ENCODE peak calls at places on chromosomes 13 and 19, in six cellular contexts. One of them, this sample, is unnamed.

GRCh38 chr19:19711306-19711933 is 21.5 kb downstream of the ZNF14 start:
- DNase-seq in sigmoid colon: no peak
- DNase-seq in stomach: no peak
- DNase-seq in prostate gland: no peak
- DNase-seq in HepG2: no peak
- DNase-seq in H1: no peak
- DNase-seq in this sample: no peak

GRCh38 chr19:40335855-40336700 is 12.1 kb downstream of the C19orf47 start:
- DNase-seq in stomach: no peak
- DNase-seq in sigmoid colon: no peak
- DNase-seq in HepG2: no peak
- DNase-seq in H1: no peak
- DNase-seq in prostate gland: no peak
- DNase-seq in this sample: no peak

GRCh38 chr19:14408641-14409120 is 10.5 kb downstream of the DDX39A start:
- DNase-seq in stomach: no peak
- DNase-seq in HepG2: no peak
- DNase-seq in H1: no peak
- DNase-seq in prostate gland: no peak
- DNase-seq in sigmoid colon: no peak
- DNase-seq in this sample: no peak

GRCh38 chr13:77596777-77597176 is 61.3 kb downstream of the SCEL start:
- DNase-seq in H1: no peak
- DNase-seq in sigmoid colon: no peak
- DNase-seq in HepG2: no peak
- DNase-seq in prostate gland: no peak
- DNase-seq in stomach: no peak
- DNase-seq in this sample: no peak

GRCh38 chr13:101624981-101625380 is 172.5 kb downstream of the ITGBL1 start:
- DNase-seq in sigmoid colon: no peak
- DNase-seq in stomach: no peak
- DNase-seq in prostate gland: no peak
- DNase-seq in H1: no peak
- DNase-seq in HepG2: no peak
- DNase-seq in this sample: no peak

GRCh38 chr19:14090509-14091085 is at the start of gene SAMD1:
- DNase-seq in HepG2: peak; percentile 73
- DNase-seq in prostate gland: peak; percentile 90
- DNase-seq in H1: peak; percentile 67
- DNase-seq in stomach: peak; percentile 93
- DNase-seq in sigmoid colon: peak; percentile 98
- DNase-seq in this sample: peak; percentile 93

GRCh38 chr19:6532244-6532999 is 1.6 kb downstream of the TNFSF9 start:
- DNase-seq in H1: no peak
- DNase-seq in HepG2: no peak
- DNase-seq in sigmoid colon: no peak
- DNase-seq in stomach: no peak
- DNase-seq in prostate gland: no peak
- DNase-seq in this sample: no peak

GRCh38 chr19:15464394-15465385 is at the start of gene RASAL3:
- DNase-seq in prostate gland: no peak
- DNase-seq in sigmoid colon: no peak
- DNase-seq in HepG2: no peak
- DNase-seq in H1: no peak
- DNase-seq in stomach: no peak
- DNase-seq in this sample: peak; percentile 60

GRCh38 chr13:98397221-98397620 is 179.7 kb downstream of the STK24 start:
- DNase-seq in HepG2: no peak
- DNase-seq in stomach: no peak
- DNase-seq in H1: no peak
- DNase-seq in prostate gland: no peak
- DNase-seq in sigmoid colon: no peak
- DNase-seq in this sample: no peak

GRCh38 chr19:43474487-43474886 is 9.1 kb upstream of the LYPD3 start:
- DNase-seq in H1: no peak
- DNase-seq in sigmoid colon: no peak
- DNase-seq in prostate gland: no peak
- DNase-seq in stomach: no peak
- DNase-seq in HepG2: no peak
- DNase-seq in this sample: no peak

GRCh38 chr19:31139871-31140505 is 209.2 kb downstream of the TSHZ3 start:
- DNase-seq in stomach: no peak
- DNase-seq in sigmoid colon: no peak
- DNase-seq in H1: no peak
- DNase-seq in prostate gland: no peak
- DNase-seq in HepG2: no peak
- DNase-seq in this sample: no peak

GRCh38 chr19:7216373-7216902 is 77.8 kb downstream of the INSR start:
- DNase-seq in H1: no peak
- DNase-seq in stomach: no peak
- DNase-seq in prostate gland: no peak
- DNase-seq in sigmoid colon: no peak
- DNase-seq in HepG2: no peak
- DNase-seq in this sample: no peak

GRCh38 chr13:97948041-97948440 is 5.4 kb upstream of the IPO5 start:
- DNase-seq in HepG2: no peak
- DNase-seq in prostate gland: no peak
- DNase-seq in sigmoid colon: no peak
- DNase-seq in stomach: no peak
- DNase-seq in H1: no peak
- DNase-seq in this sample: no peak

GRCh38 chr19:1279782-1280341 is 4.5 kb downstream of the FAM174C start:
- DNase-seq in sigmoid colon: peak; percentile 90
- DNase-seq in HepG2: peak; percentile 68
- DNase-seq in stomach: peak; percentile 87
- DNase-seq in H1: peak; percentile 94
- DNase-seq in prostate gland: peak; percentile 72
- DNase-seq in this sample: peak; percentile 89

GRCh38 chr13:19289180-19289579 is 107.6 kb upstream of the TUBA3C start:
- DNase-seq in sigmoid colon: no peak
- DNase-seq in stomach: no peak
- DNase-seq in prostate gland: no peak
- DNase-seq in HepG2: no peak
- DNase-seq in H1: no peak
- DNase-seq in this sample: no peak

GRCh38 chr13:43191561-43191960 is 168.2 kb downstream of the DNAJC15 start:
- DNase-seq in H1: no peak
- DNase-seq in stomach: no peak
- DNase-seq in sigmoid colon: no peak
- DNase-seq in prostate gland: no peak
- DNase-seq in HepG2: no peak
- DNase-seq in this sample: no peak

GRCh38 chr13:21537105-21537504 is 66.9 kb downstream of the MICU2 start:
- DNase-seq in stomach: no peak
- DNase-seq in prostate gland: no peak
- DNase-seq in HepG2: no peak
- DNase-seq in H1: no peak
- DNase-seq in sigmoid colon: no peak
- DNase-seq in this sample: no peak

GRCh38 chr13:20891034-20891433 is 11.5 kb downstream of the XPO4 start:
- DNase-seq in stomach: no peak
- DNase-seq in sigmoid colon: no peak
- DNase-seq in prostate gland: no peak
- DNase-seq in HepG2: no peak
- DNase-seq in H1: no peak
- DNase-seq in this sample: no peak

GRCh38 chr19:42054205-42054604 is 15.8 kb downstream of the GRIK5 start:
- DNase-seq in sigmoid colon: no peak
- DNase-seq in prostate gland: no peak
- DNase-seq in stomach: no peak
- DNase-seq in H1: no peak
- DNase-seq in HepG2: no peak
- DNase-seq in this sample: no peak

GRCh38 chr13:19817106-19817505 is 34.4 kb upstream of the PSPC1 start:
- DNase-seq in prostate gland: no peak
- DNase-seq in stomach: no peak
- DNase-seq in H1: no peak
- DNase-seq in HepG2: no peak
- DNase-seq in sigmoid colon: no peak
- DNase-seq in this sample: no peak

GRCh38 chr13:39417643-39418042 is 185.3 kb downstream of the LHFPL6 start:
- DNase-seq in HepG2: no peak
- DNase-seq in stomach: no peak
- DNase-seq in sigmoid colon: no peak
- DNase-seq in prostate gland: no peak
- DNase-seq in H1: peak; percentile 54
- DNase-seq in this sample: no peak

GRCh38 chr13:39414339-39414738 is 188.7 kb downstream of the LHFPL6 start:
- DNase-seq in H1: no peak
- DNase-seq in prostate gland: no peak
- DNase-seq in HepG2: no peak
- DNase-seq in sigmoid colon: no peak
- DNase-seq in stomach: no peak
- DNase-seq in this sample: no peak

GRCh38 chr13:39417131-39417530 is 185.9 kb downstream of the LHFPL6 start:
- DNase-seq in H1: no peak
- DNase-seq in sigmoid colon: no peak
- DNase-seq in prostate gland: no peak
- DNase-seq in HepG2: no peak
- DNase-seq in stomach: no peak
- DNase-seq in this sample: no peak

GRCh38 chr13:39415003-39415402 is 188.0 kb downstream of the LHFPL6 start:
- DNase-seq in stomach: no peak
- DNase-seq in sigmoid colon: peak; percentile 71
- DNase-seq in H1: no peak
- DNase-seq in HepG2: peak; percentile 1
- DNase-seq in prostate gland: no peak
- DNase-seq in this sample: no peak

GRCh38 chr13:39415403-39415802 is 187.6 kb downstream of the LHFPL6 start:
- DNase-seq in sigmoid colon: peak; percentile 77
- DNase-seq in prostate gland: peak; percentile 23
- DNase-seq in stomach: no peak
- DNase-seq in HepG2: no peak
- DNase-seq in H1: no peak
- DNase-seq in this sample: no peak
- TF ChIP-seq CTCF in sigmoid colon: no peak
- TF ChIP-seq CTCF in prostate gland: peak; percentile 31
- TF ChIP-seq CTCF in stomach: no peak
- TF ChIP-seq CTCF in HepG2: peak; percentile 9
- TF ChIP-seq CTCF in H1: peak; percentile 74
- TF ChIP-seq CTCF in this sample: no peak

DNA sequence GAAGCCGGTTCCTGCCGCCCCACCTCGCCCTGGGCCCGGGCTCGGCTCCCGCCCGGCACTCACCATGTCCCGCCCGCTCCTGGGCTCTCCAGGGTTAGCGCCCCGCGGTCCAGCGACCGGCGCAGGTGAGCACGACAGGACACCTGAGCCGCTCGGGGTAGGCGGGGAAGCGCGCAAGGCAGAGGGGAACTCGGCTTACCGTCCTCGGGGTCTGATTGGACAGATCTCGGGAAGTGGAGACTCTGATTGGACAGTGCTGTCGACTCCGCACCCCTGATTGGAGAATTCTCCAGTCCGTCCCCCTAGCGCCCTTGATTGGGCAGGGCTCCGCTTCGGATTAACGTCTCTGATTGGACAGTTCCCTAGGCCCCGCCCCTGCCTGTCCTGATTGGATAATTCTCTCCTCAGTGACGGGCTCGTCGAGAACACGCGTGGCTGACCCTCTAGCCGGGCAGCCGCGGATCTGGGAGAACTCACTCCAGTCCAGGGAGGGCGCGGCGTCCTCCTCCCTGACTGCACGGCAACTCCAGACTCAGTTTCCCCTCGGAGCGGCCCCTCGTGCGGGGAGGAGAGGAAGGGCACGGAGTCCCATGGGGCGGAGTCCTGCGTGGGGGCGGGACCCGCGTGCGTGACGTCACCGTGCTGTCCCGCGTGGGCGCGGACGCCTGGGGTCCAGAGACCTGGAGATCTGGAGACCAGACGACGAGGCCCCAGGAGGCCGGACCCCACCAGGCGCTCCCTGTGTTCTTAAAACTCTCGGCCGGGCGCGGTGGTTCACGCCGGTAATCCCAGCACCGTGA is at the start of gene ZNF77:
- DNase-seq in HepG2: peak; percentile 99
- DNase-seq in sigmoid colon: peak; percentile 100
- DNase-seq in stomach: peak; percentile 99
- DNase-seq in prostate gland: peak; percentile 99
- DNase-seq in H1: peak; percentile 98
- DNase-seq in this sample: peak; percentile 99
- TF ChIP-seq POLR2A in HepG2: peak; percentile 89
- TF ChIP-seq POLR2A in sigmoid colon: no peak
- TF ChIP-seq POLR2A in stomach: no peak
- TF ChIP-seq POLR2A in prostate gland: peak; percentile 47
- TF ChIP-seq POLR2A in H1: no peak
- TF ChIP-seq POLR2A in this sample: peak; percentile 75

GRCh38 chr13:110524484-110525254 is 36.9 kb downstream of the RAB20 start:
- DNase-seq in prostate gland: no peak
- DNase-seq in sigmoid colon: peak; percentile 78
- DNase-seq in H1: no peak
- DNase-seq in HepG2: no peak
- DNase-seq in stomach: peak; percentile 62
- DNase-seq in this sample: peak; percentile 88
- TF ChIP-seq POLR2AphosphoS5 in prostate gland: no peak
- TF ChIP-seq POLR2AphosphoS5 in sigmoid colon: no peak
- TF ChIP-seq POLR2AphosphoS5 in H1: no peak
- TF ChIP-seq POLR2AphosphoS5 in HepG2: no peak
- TF ChIP-seq POLR2AphosphoS5 in stomach: peak; percentile 14
- TF ChIP-seq POLR2AphosphoS5 in this sample: peak; percentile 59

DNA sequence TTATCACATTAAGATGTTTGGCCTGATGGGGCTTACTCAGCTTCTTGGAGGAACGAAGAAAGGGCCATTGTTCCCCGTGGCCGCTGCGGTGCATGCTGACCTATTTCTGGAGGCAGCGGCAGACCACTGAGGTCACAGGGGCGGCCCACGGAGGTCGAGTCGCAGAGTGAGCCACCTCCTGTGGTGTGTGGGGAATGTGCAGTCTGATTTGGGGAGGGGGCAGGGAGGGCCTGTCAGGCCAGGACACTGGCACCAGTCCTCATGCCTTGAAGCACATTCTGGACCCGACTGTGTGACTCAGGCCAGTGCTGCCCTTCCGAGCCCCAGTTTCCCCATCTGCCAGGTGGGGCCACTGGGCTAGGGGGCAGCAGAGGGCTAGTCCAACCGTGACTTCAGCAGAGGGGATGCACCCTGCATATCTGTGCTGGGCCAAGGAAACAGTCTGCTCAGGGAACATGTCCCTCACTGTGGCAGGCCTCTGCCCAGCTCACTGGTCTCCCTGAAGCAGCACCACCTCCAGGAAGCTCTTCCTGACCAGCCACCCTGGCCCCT is 6.3 kb downstream of the SLC7A10 start:
- DNase-seq in sigmoid colon: no peak
- DNase-seq in HepG2: no peak
- DNase-seq in H1: peak; percentile 78
- DNase-seq in prostate gland: no peak
- DNase-seq in stomach: no peak
- DNase-seq in this sample: no peak
- TF ChIP-seq CTCF in sigmoid colon: no peak
- TF ChIP-seq CTCF in HepG2: peak; percentile 82
- TF ChIP-seq CTCF in H1: peak; percentile 79
- TF ChIP-seq CTCF in prostate gland: no peak
- TF ChIP-seq CTCF in stomach: no peak
- TF ChIP-seq CTCF in this sample: no peak

GRCh38 chr19:17988161-17988560 is 19.8 kb upstream of the ARRDC2 start:
- DNase-seq in stomach: no peak
- DNase-seq in H1: no peak
- DNase-seq in prostate gland: no peak
- DNase-seq in HepG2: no peak
- DNase-seq in sigmoid colon: no peak
- DNase-seq in this sample: no peak
- TF ChIP-seq POLR2A in stomach: no peak
- TF ChIP-seq POLR2A in H1: no peak
- TF ChIP-seq POLR2A in prostate gland: no peak
- TF ChIP-seq POLR2A in HepG2: no peak
- TF ChIP-seq POLR2A in sigmoid colon: no peak
- TF ChIP-seq POLR2A in this sample: no peak